ENCODE peak calls at places on chromosomes 12 and 14, in five cellular contexts. One of them, this sample, is unnamed.
A peak's percentile ranks its signal among the peaks of the same experiment; 100 is the strongest.

GRCh38 chr12:11092128-11092527 is at the start of gene TAS2R43:
- DNase-seq in brain microvascular endothelial cell: no peak
- DNase-seq in mesenchymal stem cell: no peak
- DNase-seq in fibroblast of lung: no peak
- DNase-seq in GM23248: no peak
- DNase-seq in this sample: no peak

GRCh38 chr12:103105971-103106597 is 148.6 kb downstream of the ASCL1 start:
- DNase-seq in brain microvascular endothelial cell: no peak
- DNase-seq in mesenchymal stem cell: no peak
- DNase-seq in fibroblast of lung: no peak
- DNase-seq in GM23248: no peak
- DNase-seq in this sample: no peak

GRCh38 chr12:95088339-95088738 is 14.9 kb upstream of the NR2C1 start:
- DNase-seq in brain microvascular endothelial cell: no peak
- DNase-seq in mesenchymal stem cell: no peak
- DNase-seq in fibroblast of lung: no peak
- DNase-seq in GM23248: no peak
- DNase-seq in this sample: no peak

GRCh38 chr12:66217342-66217929 is 28.4 kb downstream of the IRAK3 start:
- DNase-seq in brain microvascular endothelial cell: no peak
- DNase-seq in mesenchymal stem cell: no peak
- DNase-seq in fibroblast of lung: no peak
- DNase-seq in GM23248: no peak
- DNase-seq in this sample: no peak

GRCh38 chr12:64192644-64193043 is 29.5 kb downstream of the KICS2 start:
- DNase-seq in brain microvascular endothelial cell: no peak
- DNase-seq in mesenchymal stem cell: no peak
- DNase-seq in fibroblast of lung: no peak
- DNase-seq in GM23248: no peak
- DNase-seq in this sample: no peak

GRCh38 chr12:78684419-78684818 is 180.2 kb upstream of the SYT1 start:
- DNase-seq in brain microvascular endothelial cell: no peak
- DNase-seq in mesenchymal stem cell: no peak
- DNase-seq in fibroblast of lung: no peak
- DNase-seq in GM23248: no peak
- DNase-seq in this sample: no peak

GRCh38 chr14:105204206-105204930 is 23.3 kb upstream of the NUDT14 start:
- DNase-seq in brain microvascular endothelial cell: no peak
- DNase-seq in mesenchymal stem cell: no peak
- DNase-seq in fibroblast of lung: no peak
- DNase-seq in GM23248: peak; percentile 60
- DNase-seq in this sample: no peak

GRCh38 chr12:119630962-119631550 is 36.9 kb upstream of the PRKAB1 start:
- DNase-seq in brain microvascular endothelial cell: no peak
- DNase-seq in mesenchymal stem cell: no peak
- DNase-seq in fibroblast of lung: no peak
- DNase-seq in GM23248: no peak
- DNase-seq in this sample: no peak

GRCh38 chr12:99810718-99811593 is 163.4 kb downstream of the GARIN6 start:
- DNase-seq in brain microvascular endothelial cell: peak; percentile 12
- DNase-seq in mesenchymal stem cell: peak; percentile 27
- DNase-seq in fibroblast of lung: peak; percentile 29
- DNase-seq in GM23248: peak; percentile 55
- DNase-seq in this sample: peak; percentile 24

GRCh38 chr14:50399251-50400032 is 2.8 kb upstream of the CDKL1 start:
- DNase-seq in brain microvascular endothelial cell: peak; percentile 21
- DNase-seq in mesenchymal stem cell: peak; percentile 54
- DNase-seq in fibroblast of lung: peak; percentile 25
- DNase-seq in GM23248: peak; percentile 71
- DNase-seq in this sample: peak; percentile 59

GRCh38 chr12:116959845-116960514 is 49.2 kb downstream of the FBXW8 start:
- DNase-seq in brain microvascular endothelial cell: no peak
- DNase-seq in mesenchymal stem cell: no peak
- DNase-seq in fibroblast of lung: peak; percentile 34
- DNase-seq in GM23248: no peak
- DNase-seq in this sample: no peak

GRCh38 chr14:91005716-91006115 is 54.7 kb downstream of the RPS6KA5 start:
- DNase-seq in brain microvascular endothelial cell: no peak
- DNase-seq in mesenchymal stem cell: no peak
- DNase-seq in fibroblast of lung: no peak
- DNase-seq in GM23248: no peak
- DNase-seq in this sample: no peak

GRCh38 chr14:68774771-68775613 is 17.9 kb downstream of the ZFP36L1 start:
- DNase-seq in brain microvascular endothelial cell: no peak
- DNase-seq in mesenchymal stem cell: peak; percentile 82
- DNase-seq in fibroblast of lung: no peak
- DNase-seq in GM23248: peak; percentile 89
- DNase-seq in this sample: peak; percentile 8

GRCh38 chr12:96218989-96219678 is 25.0 kb downstream of the ELK3 start:
- DNase-seq in brain microvascular endothelial cell: no peak
- DNase-seq in mesenchymal stem cell: no peak
- DNase-seq in fibroblast of lung: no peak
- DNase-seq in GM23248: no peak
- DNase-seq in this sample: no peak

GRCh38 chr14:36857136-36857535 is 195.5 kb downstream of the PAX9 start:
- DNase-seq in brain microvascular endothelial cell: no peak
- DNase-seq in mesenchymal stem cell: no peak
- DNase-seq in fibroblast of lung: no peak
- DNase-seq in GM23248: no peak
- DNase-seq in this sample: no peak

GRCh38 chr12:49627752-49628360 is 4.5 kb downstream of the PRPF40B start:
- DNase-seq in brain microvascular endothelial cell: no peak
- DNase-seq in mesenchymal stem cell: peak; percentile 81
- DNase-seq in fibroblast of lung: peak; percentile 72
- DNase-seq in GM23248: peak; percentile 76
- DNase-seq in this sample: peak; percentile 66

GRCh38 chr14:104556256-104557021 is 23.1 kb upstream of the C14orf180 start:
- DNase-seq in brain microvascular endothelial cell: no peak
- DNase-seq in mesenchymal stem cell: no peak
- DNase-seq in fibroblast of lung: no peak
- DNase-seq in GM23248: no peak
- DNase-seq in this sample: no peak

GRCh38 chr12:84056-84455 is 17.5 kb downstream of the IQSEC3 start:
- DNase-seq in brain microvascular endothelial cell: no peak
- DNase-seq in mesenchymal stem cell: no peak
- DNase-seq in fibroblast of lung: no peak
- DNase-seq in GM23248: no peak
- DNase-seq in this sample: no peak

GRCh38 chr12:93484315-93484981 is 17.1 kb downstream of the MRPL42 start:
- DNase-seq in brain microvascular endothelial cell: peak; percentile 47
- DNase-seq in mesenchymal stem cell: peak; percentile 71
- DNase-seq in fibroblast of lung: peak; percentile 33
- DNase-seq in GM23248: peak; percentile 32
- DNase-seq in this sample: no peak

GRCh38 chr12:58757422-58757821 is 162.9 kb downstream of the LRIG3 start:
- DNase-seq in brain microvascular endothelial cell: peak; percentile 95
- DNase-seq in mesenchymal stem cell: peak; percentile 94
- DNase-seq in fibroblast of lung: peak; percentile 96
- DNase-seq in GM23248: peak; percentile 89
- DNase-seq in this sample: peak; percentile 92

GRCh38 chr12:64544796-64545382 is 65.4 kb upstream of the RASSF3 start:
- DNase-seq in brain microvascular endothelial cell: no peak
- DNase-seq in mesenchymal stem cell: no peak
- DNase-seq in fibroblast of lung: no peak
- DNase-seq in GM23248: no peak
- DNase-seq in this sample: no peak

GRCh38 chr12:89228466-89228865 is 123.8 kb downstream of the DUSP6 start:
- DNase-seq in brain microvascular endothelial cell: no peak
- DNase-seq in mesenchymal stem cell: no peak
- DNase-seq in fibroblast of lung: no peak
- DNase-seq in GM23248: peak; percentile 27
- DNase-seq in this sample: no peak

GRCh38 chr12:69059465-69060457 is 126.8 kb upstream of the CPM start:
- DNase-seq in brain microvascular endothelial cell: peak; percentile 85
- DNase-seq in mesenchymal stem cell: peak; percentile 89
- DNase-seq in fibroblast of lung: peak; percentile 96
- DNase-seq in GM23248: peak; percentile 93
- DNase-seq in this sample: peak; percentile 87

GRCh38 chr12:93592641-93593396 is 20.3 kb downstream of the SOCS2 start:
- DNase-seq in brain microvascular endothelial cell: no peak
- DNase-seq in mesenchymal stem cell: no peak
- DNase-seq in fibroblast of lung: no peak
- DNase-seq in GM23248: peak; percentile 25
- DNase-seq in this sample: no peak

GRCh38 chr14:36767603-36768281 is 106.1 kb downstream of the PAX9 start:
- DNase-seq in brain microvascular endothelial cell: no peak
- DNase-seq in mesenchymal stem cell: no peak
- DNase-seq in fibroblast of lung: peak; percentile 50
- DNase-seq in GM23248: peak; percentile 50
- DNase-seq in this sample: peak; percentile 3

GRCh38 chr12:96048392-96048969 is 13.1 kb upstream of the LTA4H start:
- DNase-seq in brain microvascular endothelial cell: no peak
- DNase-seq in mesenchymal stem cell: peak; percentile 41
- DNase-seq in fibroblast of lung: no peak
- DNase-seq in GM23248: no peak
- DNase-seq in this sample: no peak

GRCh38 chr12:109157986-109158385 is 41.6 kb downstream of the ACACB start:
- DNase-seq in brain microvascular endothelial cell: no peak
- DNase-seq in mesenchymal stem cell: no peak
- DNase-seq in fibroblast of lung: no peak
- DNase-seq in GM23248: no peak
- DNase-seq in this sample: no peak

GRCh38 chr14:100304825-100305445 is 1.3 kb downstream of the SLC25A29 start:
- DNase-seq in brain microvascular endothelial cell: no peak
- DNase-seq in mesenchymal stem cell: peak; percentile 50
- DNase-seq in fibroblast of lung: peak; percentile 49
- DNase-seq in GM23248: peak; percentile 59
- DNase-seq in this sample: peak; percentile 34

GRCh38 chr12:116687888-116688287 is 50.0 kb downstream of the SPRING1 start:
- DNase-seq in brain microvascular endothelial cell: no peak
- DNase-seq in mesenchymal stem cell: no peak
- DNase-seq in fibroblast of lung: peak; percentile 5
- DNase-seq in GM23248: peak; percentile 48
- DNase-seq in this sample: no peak

DNA sequence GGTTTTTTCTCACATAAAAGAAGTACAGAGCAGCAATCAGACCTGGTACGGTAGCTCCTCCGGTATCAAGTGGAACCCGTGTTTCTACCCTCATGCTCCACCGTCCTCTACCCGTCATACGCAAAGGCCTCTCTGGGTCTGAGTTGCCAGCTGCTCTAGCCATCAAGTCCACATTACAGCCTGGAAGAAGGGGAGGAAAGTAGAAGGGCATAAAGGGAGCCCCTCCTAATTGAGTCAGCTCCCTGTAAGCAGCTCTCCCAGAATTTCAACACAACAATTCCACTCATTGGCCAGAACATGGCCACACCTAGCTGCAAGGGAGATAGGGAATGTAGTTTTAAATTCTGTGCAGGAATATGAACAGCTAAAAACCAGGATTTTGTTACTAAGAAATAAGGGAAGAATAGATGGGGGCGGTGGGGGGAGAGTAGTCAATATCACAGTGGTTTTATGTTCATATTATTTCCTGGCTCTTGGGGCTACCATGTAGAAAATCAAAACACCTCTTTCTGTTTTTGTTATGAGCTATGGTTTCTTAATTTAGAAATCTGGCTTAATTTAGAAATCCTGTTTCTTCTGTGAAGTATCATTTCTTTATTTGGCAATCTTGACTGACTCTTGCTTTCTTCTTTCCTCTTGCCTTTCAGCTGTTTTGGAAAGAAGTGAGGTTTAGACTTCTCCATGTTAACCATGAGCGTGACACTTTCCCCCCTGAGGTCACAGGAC is 103.9 kb downstream of the AKAP6 start:
- DNase-seq in brain microvascular endothelial cell: no peak
- DNase-seq in mesenchymal stem cell: no peak
- DNase-seq in fibroblast of lung: no peak
- DNase-seq in GM23248: no peak
- DNase-seq in this sample: no peak
- H3K4me3 ChIP-seq in brain microvascular endothelial cell: no peak overlapping the region
- H3K4me3 ChIP-seq in mesenchymal stem cell: no peak overlapping the region
- H3K4me3 ChIP-seq in fibroblast of lung: peak overlapping the region; percentile 23
- H3K4me3 ChIP-seq in GM23248: no peak overlapping the region
- H3K4me3 ChIP-seq in this sample: no peak overlapping the region

GRCh38 chr14:76465651-76466050 is 89.7 kb downstream of the ESRRB start:
- DNase-seq in brain microvascular endothelial cell: no peak
- DNase-seq in mesenchymal stem cell: no peak
- DNase-seq in fibroblast of lung: no peak
- DNase-seq in GM23248: no peak
- DNase-seq in this sample: no peak

GRCh38 chr14:76462330-76462729 is 86.4 kb downstream of the ESRRB start:
- DNase-seq in brain microvascular endothelial cell: no peak
- DNase-seq in mesenchymal stem cell: no peak
- DNase-seq in fibroblast of lung: no peak
- DNase-seq in GM23248: no peak
- DNase-seq in this sample: no peak

GRCh38 chr14:76463105-76463504 is 87.2 kb downstream of the ESRRB start:
- DNase-seq in brain microvascular endothelial cell: no peak
- DNase-seq in mesenchymal stem cell: no peak
- DNase-seq in fibroblast of lung: no peak
- DNase-seq in GM23248: no peak
- DNase-seq in this sample: no peak

GRCh38 chr14:76461886-76462285 is 85.9 kb downstream of the ESRRB start:
- DNase-seq in brain microvascular endothelial cell: no peak
- DNase-seq in mesenchymal stem cell: no peak
- DNase-seq in fibroblast of lung: no peak
- DNase-seq in GM23248: no peak
- DNase-seq in this sample: no peak

GRCh38 chr14:76464856-76465255 is 88.9 kb downstream of the ESRRB start:
- DNase-seq in brain microvascular endothelial cell: no peak
- DNase-seq in mesenchymal stem cell: no peak
- DNase-seq in fibroblast of lung: no peak
- DNase-seq in GM23248: no peak
- DNase-seq in this sample: no peak
- H3K4me3 ChIP-seq in brain microvascular endothelial cell: no peak overlapping the region
- H3K4me3 ChIP-seq in mesenchymal stem cell: no peak overlapping the region
- H3K4me3 ChIP-seq in fibroblast of lung: no peak overlapping the region
- H3K4me3 ChIP-seq in GM23248: no peak overlapping the region
- H3K4me3 ChIP-seq in this sample: no peak overlapping the region

GRCh38 chr14:56805992-56806737 is 4.1 kb downstream of the OTX2 start:
- DNase-seq in brain microvascular endothelial cell: no peak
- DNase-seq in mesenchymal stem cell: no peak
- DNase-seq in fibroblast of lung: no peak
- DNase-seq in GM23248: no peak
- DNase-seq in this sample: no peak
- H3K4me3 ChIP-seq in brain microvascular endothelial cell: no peak overlapping the region
- H3K4me3 ChIP-seq in mesenchymal stem cell: no peak overlapping the region
- H3K4me3 ChIP-seq in fibroblast of lung: no peak overlapping the region
- H3K4me3 ChIP-seq in GM23248: no peak overlapping the region
- H3K4me3 ChIP-seq in this sample: no peak overlapping the region

GRCh38 chr12:52232916-52233461 is at the start of gene KRT7:
- DNase-seq in brain microvascular endothelial cell: no peak
- DNase-seq in mesenchymal stem cell: no peak
- DNase-seq in fibroblast of lung: no peak
- DNase-seq in GM23248: no peak
- DNase-seq in this sample: no peak

GRCh38 chr12:52233462-52234141 is 559 bp downstream of the KRT7 start:
- DNase-seq in brain microvascular endothelial cell: no peak
- DNase-seq in mesenchymal stem cell: no peak
- DNase-seq in fibroblast of lung: no peak
- DNase-seq in GM23248: no peak
- DNase-seq in this sample: no peak

GRCh38 chr12:52235822-52236291 is 2.8 kb downstream of the KRT7 start:
- DNase-seq in brain microvascular endothelial cell: no peak
- DNase-seq in mesenchymal stem cell: no peak
- DNase-seq in fibroblast of lung: no peak
- DNase-seq in GM23248: no peak
- DNase-seq in this sample: no peak

GRCh38 chr12:52235001-52235760 is 2.1 kb downstream of the KRT7 start:
- DNase-seq in brain microvascular endothelial cell: no peak
- DNase-seq in mesenchymal stem cell: no peak
- DNase-seq in fibroblast of lung: no peak
- DNase-seq in GM23248: peak; percentile 66
- DNase-seq in this sample: no peak

GRCh38 chr12:52234226-52234810 is 1.3 kb downstream of the KRT7 start:
- DNase-seq in brain microvascular endothelial cell: no peak
- DNase-seq in mesenchymal stem cell: no peak
- DNase-seq in fibroblast of lung: no peak
- DNase-seq in GM23248: no peak
- DNase-seq in this sample: no peak
- H3K4me3 ChIP-seq in brain microvascular endothelial cell: no peak overlapping the region
- H3K4me3 ChIP-seq in mesenchymal stem cell: no peak overlapping the region
- H3K4me3 ChIP-seq in fibroblast of lung: no peak overlapping the region
- H3K4me3 ChIP-seq in GM23248: no peak overlapping the region
- H3K4me3 ChIP-seq in this sample: no peak overlapping the region